ENCODE peak calls at places on chromosomes 11 and 22, in eight cellular contexts. T is AG09309, G is cardiac fibroblast, O is neural crest cell, L is lower leg skin, Z is stomach, A is IMR-90, E is endodermal cell. W is an unnamed sample.

GRCh38 chr11:34234086-34234740 is 123.6 kb downstream of the ABTB2 start:
- DNase-seq in T (no peak), G (peak), O (no peak), L (no peak), Z (peak), A (peak), E (peak), W (no peak)

GRCh38 chr22:27885977-27886842 is 32.8 kb downstream of the PITPNB start:
- DNase-seq in T (peak), G (peak), O (peak), L (no peak), Z (peak), A (peak), E (peak), W (peak)

GRCh38 chr11:100810146-100810545 is 123.1 kb downstream of the ARHGAP42 start:
- DNase-seq in T (peak), G (peak), O (no peak), L (no peak), Z (no peak), A (peak), E (no peak), W (no peak)

GRCh38 chr11:2310073-2310785 is 8.4 kb downstream of the TSPAN32 start:
- DNase-seq in T (no peak), G (no peak), O (no peak), L (peak), Z (no peak), A (no peak), E (no peak), W (no peak)

GRCh38 chr11:45664376-45665205 is 831 bp downstream of the CHST1 start:
- DNase-seq in T (no peak), G (no peak), O (no peak), L (no peak), Z (no peak), A (no peak), E (peak), W (no peak)

GRCh38 chr11:63769719-63770443 is 1.3 kb upstream of the ZFTA start:
- DNase-seq in T (no peak), G (no peak), O (peak), L (no peak), Z (no peak), A (no peak), E (peak), W (no peak)

GRCh38 chr11:57641426-57641825 is 8.3 kb downstream of the YPEL4 start:
- DNase-seq in T (peak), G (peak), O (no peak), L (no peak), Z (no peak), A (peak), E (peak), W (no peak)

GRCh38 chr11:97895572-97895971 is 1125.2 kb upstream of the CNTN5 start:
- DNase-seq in T (no peak), G (no peak), O (no peak), L (no peak), Z (no peak), A (no peak), E (no peak), W (no peak)

GRCh38 chr11:90747057-90747456 is 524.2 kb upstream of the CHORDC1 start:
- DNase-seq in T (no peak), G (peak), O (no peak), L (no peak), Z (no peak), A (no peak), E (no peak), W (no peak)

GRCh38 chr11:7524831-7525230 is 11.0 kb downstream of the PPFIBP2 start:
- DNase-seq in T (no peak), G (no peak), O (no peak), L (no peak), Z (no peak), A (no peak), E (no peak), W (no peak)

GRCh38 chr11:100687630-100688395 is 725 bp downstream of the ARHGAP42 start:
- DNase-seq in T (peak), G (peak), O (peak), L (no peak), Z (peak), A (peak), E (peak), W (peak)

GRCh38 chr11:6431861-6432260 is 8.9 kb downstream of the HPX start:
- DNase-seq in T (peak), G (peak), O (no peak), L (no peak), Z (no peak), A (peak), E (no peak), W (no peak)

GRCh38 chr22:39230261-39231196 is 14.3 kb downstream of the PDGFB start:
- DNase-seq in T (no peak), G (no peak), O (no peak), L (no peak), Z (no peak), A (no peak), E (peak), W (no peak)

DNA sequence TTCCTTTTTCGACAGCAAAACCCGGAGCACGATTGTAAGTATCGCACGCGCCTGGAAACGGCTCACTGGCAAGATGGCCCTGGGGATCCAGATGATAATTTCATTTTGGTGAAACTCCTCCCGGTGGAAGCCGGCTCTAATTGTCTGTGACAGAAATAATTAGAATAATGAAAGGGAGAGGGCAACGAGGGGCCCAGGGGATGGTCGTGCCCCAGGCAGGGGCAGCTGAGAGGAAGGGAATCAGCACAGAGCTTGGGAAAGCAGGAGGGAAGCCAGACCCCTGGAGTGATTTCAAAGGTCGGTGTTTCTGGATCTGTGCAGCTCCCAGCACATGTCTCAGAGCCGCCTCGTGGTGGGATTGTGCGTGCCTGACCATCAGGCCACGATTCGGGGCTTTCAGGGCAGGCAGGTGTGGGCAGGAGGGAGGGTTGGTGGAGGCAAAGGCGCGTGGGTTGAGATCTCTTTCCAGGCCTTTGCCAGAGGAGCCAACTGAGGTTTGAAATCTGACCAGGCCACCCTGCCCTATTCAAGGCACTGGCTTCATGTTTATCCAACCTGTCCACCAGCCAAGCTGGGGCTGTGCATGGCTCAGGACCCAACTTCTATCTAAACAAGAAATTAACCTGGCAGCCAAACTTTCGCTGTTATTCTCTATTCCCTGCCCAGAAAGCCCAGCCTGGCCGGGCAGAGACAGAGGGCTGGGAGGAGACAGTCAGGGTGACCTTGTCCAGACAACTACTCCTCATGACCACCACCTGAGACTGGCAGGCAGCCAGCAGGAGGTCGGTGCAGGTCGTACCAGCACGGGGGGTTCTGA is 27.8 kb downstream of the ANO1 start:
- DNase-seq in T (no peak), G (no peak), O (no peak), L (no peak), Z (peak), A (no peak), E (no peak), W (no peak)
- TF ChIP-seq CTCF in T (no peak), G (no peak), O (no peak), L (no peak), Z (no peak), A (no peak), E (no peak), W (no peak)

GRCh38 chr11:128881221-128881620 is 9.9 kb upstream of the KCNJ5 start:
- DNase-seq in T (no peak), G (no peak), O (no peak), L (no peak), Z (no peak), A (no peak), E (no peak), W (no peak)
- TF ChIP-seq CTCF in T (no peak), G (no peak), O (no peak), L (no peak), Z (no peak), A (no peak), E (no peak), W (no peak)

GRCh38 chr22:22872722-22873708 is 14.6 kb upstream of the IGLL5 start:
- DNase-seq in T (no peak), G (no peak), O (no peak), L (peak), Z (no peak), A (no peak), E (peak), W (no peak)

GRCh38 chr22:22867996-22868715 is 19.5 kb upstream of the IGLL5 start:
- DNase-seq in T (no peak), G (no peak), O (no peak), L (no peak), Z (no peak), A (no peak), E (peak), W (no peak)

GRCh38 chr22:22866381-22867111 is 21.1 kb upstream of the IGLL5 start:
- DNase-seq in T (no peak), G (peak), O (no peak), L (no peak), Z (no peak), A (no peak), E (no peak), W (no peak)

GRCh38 chr22:22871536-22872278 is 15.9 kb upstream of the IGLL5 start:
- DNase-seq in T (no peak), G (no peak), O (no peak), L (peak), Z (no peak), A (no peak), E (peak), W (no peak)

GRCh38 chr22:22870577-22871398 is 16.8 kb upstream of the IGLL5 start:
- DNase-seq in T (no peak), G (peak), O (no peak), L (no peak), Z (no peak), A (no peak), E (peak), W (no peak)
- TF ChIP-seq CTCF in T (no peak), G (no peak), O (peak), L (no peak), Z (no peak), A (peak), E (peak), W (peak)

GRCh38 chr11:18010977-18011586 is 1.8 kb downstream of the SERGEF start:
- DNase-seq in T (no peak), G (no peak), O (no peak), L (no peak), Z (no peak), A (no peak), E (no peak), W (peak)

GRCh38 chr11:18012314-18012905 is 437 bp downstream of the SERGEF start:
- DNase-seq in T (no peak), G (peak), O (no peak), L (no peak), Z (peak), A (peak), E (peak), W (peak)

GRCh38 chr11:18012906-18013781 is at the start of gene SERGEF:
- DNase-seq in T (peak), G (peak), O (peak), L (peak), Z (peak), A (peak), E (peak), W (peak)

GRCh38 chr11:18011633-18012313 is 1.1 kb downstream of the SERGEF start:
- DNase-seq in T (no peak), G (peak), O (no peak), L (no peak), Z (no peak), A (no peak), E (peak), W (no peak)

GRCh38 chr11:18010271-18010670 is 2.6 kb downstream of the SERGEF start:
- DNase-seq in T (no peak), G (no peak), O (no peak), L (no peak), Z (no peak), A (no peak), E (no peak), W (no peak)
- TF ChIP-seq CTCF in T (no peak), G (no peak), O (no peak), L (no peak), Z (no peak), A (peak), E (no peak), W (peak)

GRCh38 chr11:72418834-72419560 is 15.3 kb downstream of the CLPB start:
- DNase-seq in T (no peak), G (no peak), O (no peak), L (peak), Z (no peak), A (no peak), E (peak), W (no peak)
- TF ChIP-seq CTCF in T (no peak), G (no peak), O (no peak), L (no peak), Z (no peak), A (no peak), E (peak), W (peak)

GRCh38 chr11:22669368-22669767 is 3.0 kb downstream of the GAS2 start:
- DNase-seq in T (no peak), G (no peak), O (no peak), L (no peak), Z (no peak), A (no peak), E (no peak), W (no peak)

GRCh38 chr11:22666700-22667439 is 459 bp downstream of the GAS2 start:
- DNase-seq in T (no peak), G (peak), O (peak), L (no peak), Z (peak), A (no peak), E (peak), W (peak)

GRCh38 chr11:22671751-22672150 is 5.3 kb downstream of the GAS2 start:
- DNase-seq in T (no peak), G (peak), O (no peak), L (no peak), Z (no peak), A (peak), E (no peak), W (no peak)

GRCh38 chr11:22668005-22668796 is 1.8 kb downstream of the GAS2 start:
- DNase-seq in T (no peak), G (no peak), O (no peak), L (no peak), Z (no peak), A (no peak), E (no peak), W (no peak)

DNA sequence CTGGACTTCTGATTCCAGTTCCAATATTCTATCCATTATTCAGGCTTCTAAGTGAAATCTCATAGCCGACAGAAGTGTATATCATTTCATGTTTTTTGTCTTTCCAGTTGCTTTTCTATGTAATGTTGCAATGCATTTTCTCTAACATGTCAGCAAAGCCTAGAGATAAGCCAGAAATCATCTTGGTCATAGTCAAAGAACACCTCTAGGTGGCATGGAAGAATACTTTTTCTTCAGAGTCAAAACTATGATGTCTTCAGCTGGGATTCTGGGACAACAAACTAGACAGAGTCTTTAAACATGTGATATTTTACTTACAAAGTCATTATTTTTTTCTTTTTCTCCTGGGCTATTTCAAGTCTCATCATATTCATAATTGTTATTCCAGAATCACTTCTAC is 4.4 kb downstream of the GAS2 start:
- DNase-seq in T (no peak), G (peak), O (no peak), L (no peak), Z (no peak), A (peak), E (no peak), W (no peak)
- TF ChIP-seq CTCF in T (no peak), G (peak), O (peak), L (no peak), Z (no peak), A (peak), E (peak), W (no peak)

DNA sequence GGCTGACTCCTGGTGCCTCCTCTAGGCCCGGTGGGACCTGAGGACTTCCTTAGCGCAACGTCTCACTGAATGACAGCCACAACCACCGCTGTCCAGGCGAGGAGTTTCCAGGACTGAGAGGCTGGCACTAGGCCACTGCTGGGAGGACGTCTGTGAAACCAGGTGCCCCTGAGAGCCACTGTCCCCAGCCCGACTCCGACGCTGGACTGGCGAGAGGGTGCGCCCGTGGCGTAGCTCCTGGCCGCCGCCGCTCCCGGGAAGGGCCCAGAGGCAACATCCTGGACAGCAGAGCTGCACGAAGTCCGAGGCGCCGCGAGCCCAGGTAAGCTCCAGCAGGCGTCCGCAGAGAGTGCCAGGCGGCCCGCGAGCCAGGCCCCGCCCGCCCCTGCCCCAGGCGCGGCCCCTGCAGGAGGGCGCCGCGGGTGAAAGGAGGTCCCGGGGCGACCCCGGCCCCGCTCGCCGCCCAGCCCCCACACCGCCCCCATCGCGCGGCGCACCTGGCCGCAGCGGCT is 525 bp downstream of the DGCR2 start:
- DNase-seq in T (no peak), G (peak), O (peak), L (peak), Z (peak), A (peak), E (peak), W (peak)
- TF ChIP-seq CTCF in T (no peak), G (no peak), O (no peak), L (no peak), Z (no peak), A (no peak), E (no peak), W (no peak)

GRCh38 chr22:45831394-45831793 is 145.6 kb downstream of the WNT7B start:
- DNase-seq in T (no peak), G (peak), O (no peak), L (no peak), Z (no peak), A (peak), E (no peak), W (no peak)
- TF ChIP-seq CTCF in T (peak), G (peak), O (no peak), L (no peak), Z (no peak), A (peak), E (peak), W (peak)

GRCh38 chr11:116217006-116217405 is 555.8 kb downstream of the BUD13 start:
- DNase-seq in T (peak), G (peak), O (no peak), L (no peak), Z (no peak), A (peak), E (no peak), W (peak)
- TF ChIP-seq CTCF in T (peak), G (peak), O (no peak), L (no peak), Z (no peak), A (peak), E (peak), W (peak)

GRCh38 chr11:134639586-134640330 is 227.7 kb upstream of the B3GAT1 start:
- DNase-seq in T (no peak), G (no peak), O (no peak), L (peak), Z (peak), A (no peak), E (peak), W (peak)
- TF ChIP-seq CTCF in T (no peak), G (no peak), O (no peak), L (no peak), Z (no peak), A (no peak), E (no peak), W (no peak)